ENCODE peak calls at places on chromosomes 5 and 9, in five cellular contexts. M, Y, E, Q and I are unnamed samples.

GRCh38 chr5:180808461-180809000 is 5.9 kb upstream of the MGAT1 start:
- DNase-seq in Y (no peak), M (peak; percentile 88), E (no peak), Q (peak; percentile 73), I (no peak)

GRCh38 chr5:13708432-13708831 is 236.1 kb downstream of the DNAH5 start:
- DNase-seq in Q (no peak), Y (no peak), E (no peak), M (no peak), I (no peak)

GRCh38 chr5:423626-424258 is 19.2 kb upstream of the EXOC3 start:
- DNase-seq in E (no peak), Y (no peak), M (no peak), Q (no peak), I (no peak)

GRCh38 chr9:76464706-76465105 is 5.7 kb downstream of the GCNT1 start:
- DNase-seq in Y (peak; percentile 21), Q (no peak), E (no peak), M (no peak), I (no peak)

GRCh38 chr9:112846528-112847488 is 43.9 kb downstream of the SLC46A2 start:
- DNase-seq in E (no peak), M (no peak), Y (peak; percentile 76), Q (no peak), I (no peak)

GRCh38 chr9:135986605-135987004 is 25.4 kb upstream of the UBAC1 start:
- DNase-seq in Q (no peak), Y (no peak), E (no peak), M (no peak), I (no peak)

GRCh38 chr9:99282406-99282805 is 60.3 kb downstream of the SEC61B start:
- DNase-seq in E (no peak), M (no peak), Q (no peak), Y (no peak), I (no peak)

GRCh38 chr9:84315278-84315877 is 25.2 kb downstream of the SLC28A3 start:
- DNase-seq in Y (peak; percentile 72), M (peak; percentile 58), E (peak; percentile 22), Q (peak; percentile 73), I (peak; percentile 72)

GRCh38 chr5:27034531-27034930 is 3.9 kb downstream of the CDH9 start:
- DNase-seq in Y (no peak), M (no peak), Q (no peak), E (no peak), I (no peak)

GRCh38 chr5:84565866-84566265 is 181.2 kb upstream of the EDIL3 start:
- DNase-seq in Y (no peak), Q (no peak), E (no peak), M (no peak), I (no peak)

GRCh38 chr9:111720170-111720569 is 58.8 kb downstream of the GNG10 start:
- DNase-seq in Q (no peak), E (no peak), Y (no peak), M (peak; percentile 3), I (no peak)

GRCh38 chr5:132050136-132050535 is 10.3 kb upstream of the IL3 start:
- DNase-seq in E (peak; percentile 18), M (no peak), Y (no peak), Q (no peak), I (no peak)

GRCh38 chr9:79969383-79969782 is 397.6 kb downstream of the TLE4 start:
- DNase-seq in Q (no peak), Y (no peak), M (no peak), E (no peak), I (no peak)

GRCh38 chr9:16521868-16522381 is 348.5 kb downstream of the BNC2 start:
- DNase-seq in Q (peak; percentile 42), Y (peak; percentile 92), M (no peak), E (peak; percentile 30), I (peak; percentile 30)

GRCh38 chr9:6567140-6567591 is 78.4 kb downstream of the GLDC start:
- DNase-seq in Q (peak; percentile 99), M (peak; percentile 100), E (no peak), Y (peak; percentile 92), I (peak; percentile 87)

GRCh38 chr5:31680528-31680927 is 41.6 kb downstream of the PDZD2 start:
- DNase-seq in Q (no peak), E (peak; percentile 78), Y (no peak), M (no peak), I (no peak)

GRCh38 chr9:5549671-5550650 is 39.6 kb downstream of the PDCD1LG2 start:
- DNase-seq in M (peak; percentile 84), Y (peak; percentile 33), Q (peak; percentile 79), E (no peak), I (peak; percentile 58)

GRCh38 chr5:80182802-80183645 is 72.8 kb downstream of the SERINC5 start:
- DNase-seq in M (peak; percentile 7), Y (no peak), Q (peak; percentile 30), E (no peak), I (no peak)

GRCh38 chr5:37615184-37615583 is 224.7 kb downstream of the GDNF start:
- DNase-seq in Q (peak; percentile 5), M (no peak), Y (peak; percentile 54), E (no peak), I (peak; percentile 15)

GRCh38 chr9:14180077-14180941 is 133.6 kb downstream of the NFIB start:
- DNase-seq in M (no peak), E (peak; percentile 41), Q (no peak), Y (no peak), I (no peak)

GRCh38 chr9:26391036-26391435 is 501.6 kb downstream of the CAAP1 start:
- DNase-seq in M (no peak), E (no peak), Y (no peak), Q (peak; percentile 2), I (no peak)

GRCh38 chr9:136741885-136742568 is 713 bp downstream of the LCN10 start:
- DNase-seq in M (no peak), Q (no peak), E (no peak), Y (no peak), I (no peak)

GRCh38 chr9:18980124-18980660 is 52.8 kb downstream of the SAXO1 start:
- DNase-seq in Q (no peak), M (no peak), E (no peak), Y (peak; percentile 13), I (no peak)

GRCh38 chr5:17087035-17087434 is 130.4 kb upstream of the BASP1 start:
- DNase-seq in Y (peak; percentile 31), M (no peak), Q (no peak), E (no peak), I (no peak)

GRCh38 chr9:114777841-114778240 is 28.0 kb downstream of the TNFSF15 start:
- DNase-seq in M (no peak), Y (no peak), Q (no peak), E (no peak), I (no peak)

GRCh38 chr9:20240498-20240897 is 381.8 kb downstream of the MLLT3 start:
- DNase-seq in Y (no peak), M (no peak), Q (no peak), E (no peak), I (no peak)

GRCh38 chr9:134067904-134068741 is at the start of gene BRD3:
- DNase-seq in M (peak; percentile 63), Y (peak; percentile 85), E (peak; percentile 88), Q (peak; percentile 92), I (peak; percentile 86)

GRCh38 chr9:109251080-109251775 is 69.6 kb downstream of the EPB41L4B start:
- DNase-seq in E (no peak), Q (peak; percentile 91), Y (peak; percentile 44), M (peak; percentile 89), I (peak; percentile 84)

GRCh38 chr9:136324501-136325300 is 2.6 kb upstream of the GPSM1 start:
- DNase-seq in Q (no peak), Y (no peak), M (no peak), E (peak; percentile 81), I (no peak)

GRCh38 chr9:133638076-133638475 is 1.9 kb downstream of the DBH start:
- DNase-seq in Q (no peak), M (no peak), Y (no peak), E (no peak), I (no peak)

GRCh38 chr5:53123702-53124101 is 14.1 kb upstream of the MOCS2 start:
- DNase-seq in Q (peak; percentile 22), Y (peak; percentile 52), E (no peak), M (peak; percentile 38), I (peak; percentile 11)

GRCh38 chr5:120446068-120446492 is 18.0 kb upstream of the PRR16 start:
- DNase-seq in M (peak; percentile 80), Y (peak; percentile 97), E (no peak), Q (peak; percentile 81), I (peak; percentile 86)

GRCh38 chr9:34310205-34310604 is 18.9 kb downstream of the KIF24 start:
- DNase-seq in E (no peak), Q (no peak), Y (peak; percentile 50), M (peak; percentile 20), I (peak; percentile 21)

GRCh38 chr9:137409515-137409914 is 13.4 kb downstream of the EXD3 start:
- DNase-seq in M (no peak), Q (no peak), Y (no peak), E (no peak), I (no peak)

GRCh38 chr5:170338933-170339779 is 41.6 kb upstream of the LCP2 start:
- DNase-seq in Q (peak; percentile 5), E (no peak), Y (no peak), M (peak; percentile 3), I (peak; percentile 66)
- TF ChIP-seq CTCF in Q (no peak), E (peak; percentile 63), Y (no peak), M (peak; percentile 67), I (peak; percentile 46)

GRCh38 chr5:78533356-78533755 is 115.2 kb downstream of the LHFPL2 start:
- DNase-seq in E (no peak), Y (no peak), M (peak; percentile 55), Q (peak; percentile 65), I (peak; percentile 47)
- TF ChIP-seq CTCF in E (peak; percentile 44), Y (no peak), M (peak; percentile 39), Q (peak; percentile 57), I (no peak)

GRCh38 chr9:102038006-102038405 is 299.6 kb upstream of the GRIN3A start:
- DNase-seq in Y (no peak), Q (no peak), M (no peak), E (no peak), I (no peak)
- TF ChIP-seq CTCF in Y (no peak), Q (no peak), M (no peak), E (no peak), I (no peak)

GRCh38 chr5:146599261-146599660 is 83.3 kb upstream of the GPR151 start:
- DNase-seq in Q (no peak), M (no peak), E (no peak), Y (no peak), I (no peak)

GRCh38 chr5:146592342-146592741 is 76.4 kb upstream of the GPR151 start:
- DNase-seq in E (no peak), M (no peak), Y (no peak), Q (no peak), I (no peak)

DNA sequence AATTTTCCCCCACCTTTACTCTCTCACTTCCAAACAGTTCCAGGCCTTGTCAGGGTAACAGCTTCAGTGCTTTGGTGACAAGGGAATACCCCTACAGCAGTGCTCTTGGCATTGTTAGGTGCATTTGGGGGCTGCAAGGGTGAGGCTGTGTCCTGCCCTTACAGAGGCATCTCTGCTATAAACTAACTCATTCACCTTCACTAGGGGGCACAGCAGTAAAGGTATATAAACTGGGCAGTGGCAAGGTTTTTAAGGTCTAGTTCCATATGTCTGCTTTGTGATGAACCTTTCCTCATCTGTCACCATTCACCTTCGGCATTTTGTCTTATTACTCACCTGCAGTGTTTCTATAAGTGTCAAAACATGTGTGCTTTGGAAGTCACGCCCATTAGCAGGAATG is 79.1 kb upstream of the GPR151 start:
- DNase-seq in E (no peak), Y (no peak), Q (peak; percentile 4), M (no peak), I (peak; percentile 13)
- TF ChIP-seq CTCF in E (no peak), Y (no peak), Q (no peak), M (no peak), I (no peak)